ENCODE peak calls at places on chromosomes 1 and 21, in seven cellular contexts. L is foreskin keratinocyte, B is SK-N-SH, N is GM23338, O is uterus, P is fibroblast of lung, A is IMR-90. Y is an unnamed sample.
A peak's percentile ranks its signal among the peaks of the same experiment; 100 is the strongest.

GRCh38 chr1:160855181-160855981 is 7.3 kb downstream of the CD244 start:
- DNase-seq in L (no peak), B (no peak), N (no peak), O (no peak), P (no peak), A (no peak), Y (no peak)

GRCh38 chr1:162276493-162276892 is 100.2 kb downstream of the SPATA46 start:
- DNase-seq in L (no peak), B (peak; percentile 51), N (peak; percentile 51), O (no peak), P (peak; percentile 31), A (peak; percentile 25), Y (peak; percentile 42)

GRCh38 chr1:205775717-205776056 is 405 bp upstream of the RAB29 start:
- DNase-seq in L (peak; percentile 46), B (no peak), N (no peak), O (no peak), P (peak; percentile 44), A (peak; percentile 33), Y (peak; percentile 68)

GRCh38 chr1:78722947-78723346 is 73.3 kb downstream of the IFI44 start:
- DNase-seq in L (no peak), B (no peak), N (no peak), O (no peak), P (peak; percentile 64), A (peak; percentile 36), Y (no peak)

GRCh38 chr1:152869808-152870419 is 8.2 kb upstream of the SMCP start:
- DNase-seq in L (no peak), B (peak; percentile 65), N (peak; percentile 88), O (no peak), P (peak; percentile 45), A (peak; percentile 51), Y (peak; percentile 78)

GRCh38 chr21:45280178-45280821 is 7.4 kb downstream of the POFUT2 start:
- DNase-seq in L (no peak), B (no peak), N (no peak), O (peak; percentile 8), P (no peak), A (no peak), Y (no peak)

GRCh38 chr1:151157067-151157531 is 650 bp downstream of the TNFAIP8L2 start:
- DNase-seq in L (no peak), B (no peak), N (no peak), O (no peak), P (no peak), A (no peak), Y (no peak)

GRCh38 chr1:38029725-38030511 is 16.7 kb downstream of the POU3F1 start:
- DNase-seq in L (peak; percentile 78), B (peak; percentile 62), N (peak; percentile 53), O (peak; percentile 59), P (peak; percentile 78), A (peak; percentile 62), Y (peak; percentile 77)

GRCh38 chr1:60503216-60503615 is 429.6 kb upstream of the C1orf87 start:
- DNase-seq in L (no peak), B (no peak), N (no peak), O (no peak), P (no peak), A (no peak), Y (no peak)

GRCh38 chr21:45180289-45180599 is 105.9 kb downstream of the ADARB1 start:
- DNase-seq in L (no peak), B (no peak), N (no peak), O (no peak), P (no peak), A (no peak), Y (no peak)

GRCh38 chr1:187943606-187944403 is 1115.1 kb downstream of the PLA2G4A start:
- DNase-seq in L (no peak), B (no peak), N (no peak), O (no peak), P (no peak), A (no peak), Y (no peak)

GRCh38 chr1:201376464-201377374 is 761 bp downstream of the TNNT2 start:
- DNase-seq in L (no peak), B (peak; percentile 58), N (peak; percentile 97), O (no peak), P (peak; percentile 37), A (peak; percentile 46), Y (peak; percentile 88)

GRCh38 chr1:220702733-220703704 is 12.9 kb downstream of the C1orf115 start:
- DNase-seq in L (no peak), B (no peak), N (no peak), O (no peak), P (no peak), A (no peak), Y (no peak)

GRCh38 chr1:116806245-116806644 is 52.0 kb downstream of the CD2 start:
- DNase-seq in L (no peak), B (no peak), N (no peak), O (no peak), P (no peak), A (no peak), Y (no peak)

GRCh38 chr21:37845535-37845934 is 70.7 kb downstream of the KCNJ6 start:
- DNase-seq in L (no peak), B (no peak), N (no peak), O (no peak), P (no peak), A (no peak), Y (no peak)

GRCh38 chr1:57860931-57861600 is 437.2 kb upstream of the DAB1 start:
- DNase-seq in L (peak; percentile 81), B (no peak), N (no peak), O (no peak), P (peak; percentile 59), A (no peak), Y (no peak)

GRCh38 chr1:3504151-3504822 is 49.8 kb downstream of the ARHGEF16 start:
- DNase-seq in L (peak; percentile 46), B (no peak), N (no peak), O (peak; percentile 76), P (peak; percentile 93), A (peak; percentile 89), Y (peak; percentile 91)

GRCh38 chr1:92211166-92211565 is 6.5 kb upstream of the C1orf146 start:
- DNase-seq in L (peak; percentile 28), B (no peak), N (no peak), O (no peak), P (peak; percentile 87), A (peak; percentile 92), Y (no peak)

GRCh38 chr1:29876902-29877301 is 640.6 kb downstream of the PTPRU start:
- DNase-seq in L (no peak), B (no peak), N (peak; percentile 79), O (no peak), P (no peak), A (no peak), Y (no peak)

GRCh38 chr1:77605246-77606026 is 77.0 kb downstream of the ZZZ3 start:
- DNase-seq in L (peak; percentile 19), B (no peak), N (no peak), O (peak; percentile 18), P (peak; percentile 80), A (peak; percentile 38), Y (no peak)

GRCh38 chr1:6358144-6358624 is 35.4 kb downstream of the ACOT7 start:
- DNase-seq in L (peak; percentile 58), B (no peak), N (no peak), O (no peak), P (peak; percentile 70), A (no peak), Y (peak; percentile 39)

GRCh38 chr21:46110499-46111192 is 12.7 kb downstream of the COL6A2 start:
- DNase-seq in L (no peak), B (peak; percentile 73), N (peak; percentile 41), O (peak; percentile 61), P (no peak), A (no peak), Y (no peak)

GRCh38 chr1:30942326-30942978 is 33.9 kb upstream of the SDC3 start:
- DNase-seq in L (no peak), B (no peak), N (no peak), O (no peak), P (no peak), A (no peak), Y (no peak)

GRCh38 chr21:14418920-14419319 is 36.0 kb upstream of the HSPA13 start:
- DNase-seq in L (no peak), B (no peak), N (no peak), O (no peak), P (no peak), A (no peak), Y (no peak)

GRCh38 chr1:67889940-67890567 is 56.8 kb upstream of the GNG12 start:
- DNase-seq in L (peak; percentile 70), B (no peak), N (no peak), O (no peak), P (peak; percentile 96), A (peak; percentile 93), Y (peak; percentile 80)

GRCh38 chr1:46582972-46583371 is 21.1 kb downstream of the MKNK1 start:
- DNase-seq in L (no peak), B (no peak), N (no peak), O (no peak), P (no peak), A (no peak), Y (no peak)
- TF ChIP-seq CTCF in L (no peak), B (no peak), N (no peak), O (no peak), P (no peak), A (no peak), Y (no peak)

DNA sequence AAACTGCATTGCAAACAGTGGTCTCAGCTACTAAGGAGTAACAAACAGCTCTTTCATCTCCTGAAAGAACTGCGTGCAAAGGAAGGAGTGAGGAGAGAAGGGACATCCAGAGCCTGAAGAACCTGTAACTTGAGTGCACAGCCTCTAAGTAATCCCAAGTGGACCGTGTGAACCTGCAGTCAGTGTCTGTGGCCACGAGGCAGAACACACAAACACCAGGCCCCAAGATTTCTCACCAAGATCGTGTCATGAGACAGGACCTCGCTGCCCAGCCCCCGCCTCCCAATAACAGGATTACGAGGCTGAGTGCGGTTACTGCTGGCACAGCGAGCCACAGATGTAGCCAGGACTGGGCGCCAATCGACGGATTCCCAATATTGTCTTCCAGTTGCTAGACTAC is 101.3 kb upstream of the SLC25A33 start:
- DNase-seq in L (no peak), B (no peak), N (no peak), O (peak; percentile 50), P (peak; percentile 67), A (peak; percentile 53), Y (no peak)
- H3K27ac ChIP-seq in L (no peak overlapping the region), B (no peak overlapping the region), N (no peak overlapping the region), O (peak overlapping the region; percentile 81), P (peak overlapping the region; percentile 78), A (peak overlapping the region; percentile 75), Y (peak overlapping the region; percentile 58)

GRCh38 chr1:8481650-8482380 is 163.9 kb downstream of the SLC45A1 start:
- DNase-seq in L (no peak), B (no peak), N (no peak), O (no peak), P (no peak), A (peak; percentile 64), Y (no peak)
- TF ChIP-seq CTCF in L (no peak), B (no peak), N (no peak), O (no peak), P (no peak), A (no peak), Y (no peak)

GRCh38 chr1:159429074-159429861 is 2.7 kb upstream of the OR10J4 start:
- DNase-seq in L (peak; percentile 48), B (no peak), N (no peak), O (no peak), P (peak; percentile 96), A (peak; percentile 24), Y (peak; percentile 4)
- H3K27ac ChIP-seq in L (no peak overlapping the region), B (no peak overlapping the region), N (no peak overlapping the region), O (no peak overlapping the region), P (no peak overlapping the region), A (no peak overlapping the region), Y (no peak overlapping the region)

GRCh38 chr1:59329412-59330053 is 32.6 kb downstream of the FGGY start:
- DNase-seq in L (peak; percentile 73), B (no peak), N (peak; percentile 16), O (no peak), P (no peak), A (no peak), Y (peak; percentile 80)
- TF ChIP-seq CTCF in L (no peak), B (no peak), N (no peak), O (no peak), P (no peak), A (no peak), Y (no peak)

GRCh38 chr1:866095-866494 is 57.6 kb upstream of the SAMD11 start:
- DNase-seq in L (no peak), B (no peak), N (no peak), O (no peak), P (no peak), A (no peak), Y (no peak)
- H3K27ac ChIP-seq in L (no peak overlapping the region), B (no peak overlapping the region), N (no peak overlapping the region), O (no peak overlapping the region), P (no peak overlapping the region), A (no peak overlapping the region), Y (no peak overlapping the region)